ENCODE peak calls at places on chromosomes 4 and X, in eight cellular contexts. R is AG04450, N is Caco-2, G is tibial artery, F is OCI-LY7, E is brain microvascular endothelial cell, U is mucosa of descending colon, K is A549. Q is an unnamed sample.
A peak's percentile ranks its signal among the peaks of the same experiment; 100 is the strongest.

GRCh38 chr4:88341227-88342192 is 37.1 kb upstream of the HERC6 start:
- DNase-seq in R (peak; percentile 81), N (no peak), G (no peak), F (no peak), E (peak; percentile 95), U (peak; percentile 12), K (peak; percentile 57), Q (peak; percentile 44)

GRCh38 chrX:41759817-41760216 is 35.8 kb downstream of the GPR82 start:
- DNase-seq in R (no peak), N (peak; percentile 5), G (no peak), F (peak; percentile 51), E (peak; percentile 6), U (peak; percentile 22), K (peak; percentile 31), Q (peak; percentile 9)

GRCh38 chr4:115119804-115120352 is 6.5 kb upstream of the NDST4 start:
- DNase-seq in R (no peak), N (no peak), G (no peak), F (no peak), E (no peak), U (no peak), K (no peak), Q (no peak)

GRCh38 chr4:168409089-168409801 is 71.0 kb downstream of the DDX60L start:
- DNase-seq in R (no peak), N (no peak), G (no peak), F (no peak), E (no peak), U (no peak), K (peak; percentile 19), Q (no peak)

GRCh38 chr4:150931796-150932195 is 83.3 kb downstream of the LRBA start:
- DNase-seq in R (no peak), N (no peak), G (no peak), F (no peak), E (no peak), U (peak; percentile 20), K (no peak), Q (no peak)

GRCh38 chrX:102765217-102765616 is 44.7 kb downstream of the GPRASP3 start:
- DNase-seq in R (no peak), N (no peak), G (no peak), F (no peak), E (peak; percentile 29), U (no peak), K (peak; percentile 4), Q (peak; percentile 58)

GRCh38 chr4:88939697-88940096 is 117.3 kb downstream of the FAM13A start:
- DNase-seq in R (no peak), N (no peak), G (no peak), F (no peak), E (peak; percentile 64), U (no peak), K (no peak), Q (peak; percentile 33)

GRCh38 chrX:100263650-100264049 is 146.4 kb downstream of the PCDH19 start:
- DNase-seq in R (no peak), N (no peak), G (no peak), F (no peak), E (no peak), U (no peak), K (no peak), Q (no peak)

GRCh38 chrX:39576081-39576701 is 521.6 kb downstream of the BCOR start:
- DNase-seq in R (no peak), N (no peak), G (peak; percentile 65), F (no peak), E (no peak), U (no peak), K (no peak), Q (no peak)

DNA sequence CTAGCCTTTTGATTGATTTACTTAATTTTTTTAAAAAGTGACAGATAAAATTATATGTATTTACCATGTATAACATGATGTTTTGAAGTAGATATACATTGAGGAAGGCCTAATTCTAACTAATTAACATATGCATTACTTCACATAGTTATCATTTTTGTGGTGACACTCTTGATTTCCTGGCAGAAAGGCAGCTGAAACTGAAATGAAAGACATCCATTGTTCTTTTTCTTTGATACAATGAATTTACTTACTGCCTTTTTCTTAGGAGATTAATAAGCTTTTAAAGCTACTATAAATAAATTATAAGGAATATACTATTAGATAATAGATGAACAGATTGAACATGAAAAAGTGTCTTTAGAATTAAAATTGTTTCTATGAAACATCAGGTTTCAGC is 26.7 kb downstream of the ANKRD50 start:
- DNase-seq in R (no peak), N (no peak), G (no peak), F (no peak), E (no peak), U (no peak), K (no peak), Q (no peak)
- TF ChIP-seq CTCF in R (no peak), N (no peak), G (no peak), F (no peak), E (no peak), U (no peak), K (no peak), Q (no peak)

GRCh38 chr4:27205994-27206393 is 345.4 kb downstream of the STIM2 start:
- DNase-seq in R (no peak), N (no peak), G (no peak), F (no peak), E (no peak), U (no peak), K (no peak), Q (no peak)
- H3K4me3 ChIP-seq in R (no peak overlapping the region), N (no peak overlapping the region), G (no peak overlapping the region), F (no peak overlapping the region), E (no peak overlapping the region), U (no peak overlapping the region), K (no peak overlapping the region), Q (no peak overlapping the region)

DNA sequence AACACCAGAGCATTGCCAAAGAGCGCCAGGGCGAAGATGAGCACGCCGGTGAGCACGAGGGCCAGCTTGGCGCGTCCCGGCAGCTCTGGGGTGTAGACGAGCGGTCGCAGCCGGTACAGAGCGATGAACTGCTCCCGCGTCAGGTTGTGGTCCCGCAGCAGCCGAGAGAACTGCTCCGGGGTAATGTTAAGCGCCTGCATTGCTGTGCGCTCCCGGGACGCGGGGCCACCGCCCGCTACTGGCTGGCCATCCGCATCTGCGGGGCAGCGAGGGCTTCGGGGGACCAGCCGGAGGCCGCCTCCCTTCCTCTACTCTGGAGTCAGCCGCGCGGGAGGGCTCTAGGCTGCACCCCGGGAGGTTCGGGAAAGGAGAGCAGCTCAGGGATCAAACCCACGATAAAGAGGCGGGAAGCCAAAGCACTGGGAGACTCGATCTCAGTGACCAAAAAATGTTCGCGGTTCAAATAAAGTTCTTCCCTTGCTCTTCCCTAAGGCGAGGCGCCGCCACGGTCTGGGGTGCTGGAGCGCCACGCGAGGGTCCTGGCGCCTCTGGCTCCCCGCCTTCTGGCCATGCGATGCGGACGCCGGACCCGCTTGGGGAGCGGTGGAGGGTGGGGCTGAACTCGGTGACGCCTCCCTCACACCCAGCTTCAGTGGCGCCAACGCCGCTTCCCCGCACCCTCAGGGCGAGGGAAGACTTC is at the start of gene QRFPR:
- DNase-seq in R (no peak), N (no peak), G (no peak), F (no peak), E (no peak), U (no peak), K (peak; percentile 10), Q (no peak)
- TF ChIP-seq CTCF in R (no peak), N (no peak), G (no peak), F (no peak), E (no peak), U (no peak), K (no peak), Q (no peak)

GRCh38 chr4:106430797-106431196 is 62.2 kb upstream of the GIMD1 start:
- DNase-seq in R (no peak), N (no peak), G (no peak), F (no peak), E (no peak), U (no peak), K (no peak), Q (no peak)
- H3K4me3 ChIP-seq in R (no peak overlapping the region), N (no peak overlapping the region), G (no peak overlapping the region), F (no peak overlapping the region), E (no peak overlapping the region), U (no peak overlapping the region), K (no peak overlapping the region), Q (no peak overlapping the region)

GRCh38 chr4:178395798-178396197 is 953.6 kb upstream of the AGA start:
- DNase-seq in R (no peak), N (peak; percentile 17), G (no peak), F (no peak), E (no peak), U (peak; percentile 39), K (no peak), Q (no peak)
- TF ChIP-seq CTCF in R (no peak), N (peak; percentile 42), G (no peak), F (peak; percentile 31), E (peak; percentile 16), U (no peak), K (no peak), Q (no peak)